ENCODE peak calls at places on chromosome 7, in six cellular contexts. H, F, L, S, Q and W are unnamed samples.

GRCh38 chr7:112898432-112899290 is 108.5 kb upstream of the TMEM168 start:
- DNase-seq in H (peak), F (peak), L (peak), S (peak), Q (peak), W (peak)

GRCh38 chr7:28988818-28989595 is 30.9 kb upstream of the TRIL start:
- DNase-seq in H (no peak), F (peak), L (no peak), S (peak), Q (no peak), W (no peak)

GRCh38 chr7:128671992-128672391 is at the start of gene GARIN1A:
- DNase-seq in H (no peak), F (no peak), L (no peak), S (no peak), Q (no peak), W (no peak)

GRCh38 chr7:132428247-132428919 is 147.9 kb downstream of the PLXNA4 start:
- DNase-seq in H (no peak), F (no peak), L (no peak), S (no peak), Q (no peak), W (no peak)

GRCh38 chr7:159086301-159086925 is 58.3 kb downstream of the VIPR2 start:
- DNase-seq in H (no peak), F (no peak), L (no peak), S (no peak), Q (no peak), W (no peak)

GRCh38 chr7:55473935-55474334 is 98.4 kb downstream of the VOPP1 start:
- DNase-seq in H (no peak), F (no peak), L (no peak), S (no peak), Q (no peak), W (no peak)

GRCh38 chr7:45680776-45681175 is 106.6 kb downstream of the ADCY1 start:
- DNase-seq in H (no peak), F (no peak), L (no peak), S (no peak), Q (no peak), W (no peak)

GRCh38 chr7:117008849-117009531 is 55.7 kb downstream of the ST7 start:
- DNase-seq in H (no peak), F (peak), L (peak), S (no peak), Q (no peak), W (no peak)

GRCh38 chr7:102424129-102424551 is 9.2 kb upstream of the ORAI2 start:
- DNase-seq in H (no peak), F (no peak), L (no peak), S (no peak), Q (no peak), W (no peak)

GRCh38 chr7:121697731-121698396 is 175.1 kb upstream of the PTPRZ1 start:
- DNase-seq in H (no peak), F (no peak), L (no peak), S (no peak), Q (no peak), W (no peak)

GRCh38 chr7:111741811-111742240 is 179.5 kb upstream of the IMMP2L start:
- DNase-seq in H (peak), F (peak), L (peak), S (peak), Q (peak), W (peak)

GRCh38 chr7:46229409-46229808 is 308.3 kb upstream of the IGFBP3 start:
- DNase-seq in H (no peak), F (peak), L (no peak), S (peak), Q (no peak), W (peak)

GRCh38 chr7:46754135-46754730 is 827.7 kb downstream of the TNS3 start:
- DNase-seq in H (no peak), F (peak), L (no peak), S (no peak), Q (no peak), W (no peak)

GRCh38 chr7:44145969-44146897 is 5.1 kb upstream of the MYL7 start:
- DNase-seq in H (peak), F (peak), L (peak), S (peak), Q (peak), W (peak)

GRCh38 chr7:17623546-17624185 is 316.6 kb downstream of the SNX13 start:
- DNase-seq in H (no peak), F (no peak), L (peak), S (no peak), Q (no peak), W (no peak)

GRCh38 chr7:108630002-108630401 is 60.3 kb downstream of the DNAJB9 start:
- DNase-seq in H (no peak), F (no peak), L (no peak), S (no peak), Q (peak), W (peak)

GRCh38 chr7:13851756-13852155 is 137.7 kb downstream of the ETV1 start:
- DNase-seq in H (no peak), F (peak), L (no peak), S (peak), Q (no peak), W (peak)

GRCh38 chr7:1580422-1581030 is 10.7 kb upstream of the PSMG3 start:
- DNase-seq in H (no peak), F (no peak), L (no peak), S (no peak), Q (no peak), W (no peak)

GRCh38 chr7:129855234-129855673 is 97.5 kb downstream of the UBE2H start:
- DNase-seq in H (no peak), F (peak), L (no peak), S (peak), Q (no peak), W (peak)

GRCh38 chr7:464712-465461 is 54.8 kb downstream of the PDGFA start:
- DNase-seq in H (no peak), F (peak), L (no peak), S (no peak), Q (peak), W (no peak)

GRCh38 chr7:134685250-134685649 is 38.6 kb downstream of the BPGM start:
- DNase-seq in H (no peak), F (no peak), L (no peak), S (no peak), Q (no peak), W (no peak)

GRCh38 chr7:130844811-130845580 is 111.0 kb upstream of the KLF14 start:
- DNase-seq in H (no peak), F (peak), L (no peak), S (peak), Q (no peak), W (no peak)

GRCh38 chr7:98641646-98642489 is 24.8 kb downstream of the NPTX2 start:
- DNase-seq in H (no peak), F (no peak), L (no peak), S (no peak), Q (no peak), W (no peak)

GRCh38 chr7:98598846-98599615 is 18.1 kb upstream of the NPTX2 start:
- DNase-seq in H (no peak), F (no peak), L (peak), S (no peak), Q (no peak), W (no peak)

GRCh38 chr7:16004661-16005060 is 318.2 kb upstream of the MEOX2 start:
- DNase-seq in H (no peak), F (no peak), L (no peak), S (no peak), Q (no peak), W (no peak)

GRCh38 chr7:70494225-70494877 is 637.6 kb upstream of the GALNT17 start:
- DNase-seq in H (no peak), F (no peak), L (no peak), S (no peak), Q (no peak), W (no peak)

GRCh38 chr7:8133955-8134733 is 127.8 kb downstream of the ICA1 start:
- DNase-seq in H (no peak), F (no peak), L (no peak), S (no peak), Q (no peak), W (no peak)

GRCh38 chr7:102472126-102473041 is 6.3 kb downstream of the POLR2J start:
- DNase-seq in H (no peak), F (no peak), L (no peak), S (no peak), Q (peak), W (no peak)

GRCh38 chr7:23000597-23001360 is 13.2 kb downstream of the HYCC1 start:
- DNase-seq in H (no peak), F (no peak), L (no peak), S (no peak), Q (no peak), W (no peak)

GRCh38 chr7:79806161-79806734 is 328.4 kb upstream of the GNAI1 start:
- DNase-seq in H (no peak), F (peak), L (peak), S (no peak), Q (no peak), W (peak)

GRCh38 chr7:95863-96260 is 96.5 kb upstream of the FAM20C start:
- DNase-seq in H (no peak), F (no peak), L (no peak), S (no peak), Q (no peak), W (no peak)

GRCh38 chr7:50644114-50644513 is 78.9 kb upstream of the DDC start:
- DNase-seq in H (no peak), F (no peak), L (no peak), S (no peak), Q (no peak), W (no peak)

GRCh38 chr7:1531263-1531978 is 919 bp downstream of the MAFK start:
- DNase-seq in H (no peak), F (no peak), L (peak), S (no peak), Q (peak), W (peak)

GRCh38 chr7:70739646-70740045 is 392.3 kb upstream of the GALNT17 start:
- DNase-seq in H (no peak), F (no peak), L (no peak), S (no peak), Q (no peak), W (no peak)

GRCh38 chr7:134174797-134175261 is 47.7 kb downstream of the LRGUK start:
- DNase-seq in H (peak), F (peak), L (peak), S (peak), Q (peak), W (peak)

GRCh38 chr7:92586403-92586802 is 3.8 kb downstream of the FAM133B start:
- DNase-seq in H (no peak), F (no peak), L (no peak), S (peak), Q (no peak), W (no peak)

GRCh38 chr7:135678612-135679575 is 16.6 kb downstream of the STMP1 start:
- DNase-seq in H (no peak), F (peak), L (no peak), S (peak), Q (no peak), W (no peak)

GRCh38 chr7:106717997-106718871 is 57.3 kb upstream of the CCDC71L start:
- DNase-seq in H (no peak), F (peak), L (peak), S (peak), Q (no peak), W (peak)